ENCODE peak calls at places on chromosomes 4 and X, in four cellular contexts. One of them, this sample, is unnamed.

GRCh38 chr4:138749303-138749702 is 266.3 kb upstream of the NOCT start:
- DNase-seq in HepG2: no peak
- DNase-seq in HCT116: no peak
- DNase-seq in K562: no peak
- DNase-seq in this sample: no peak

GRCh38 chrX:51148848-51149247 is 183.8 kb upstream of the NUDT10 start:
- DNase-seq in HepG2: no peak
- DNase-seq in HCT116: peak
- DNase-seq in K562: no peak
- DNase-seq in this sample: no peak

GRCh38 chr4:60865238-60865637 is 334.9 kb upstream of the ADGRL3 start:
- DNase-seq in HepG2: no peak
- DNase-seq in HCT116: no peak
- DNase-seq in K562: no peak
- DNase-seq in this sample: no peak

GRCh38 chr4:76987153-76987562 is 37.6 kb downstream of the SEPTIN11 start:
- DNase-seq in HepG2: no peak
- DNase-seq in HCT116: no peak
- DNase-seq in K562: no peak
- DNase-seq in this sample: no peak

GRCh38 chr4:1195894-1196401 is 23.6 kb upstream of the SPON2 start:
- DNase-seq in HepG2: no peak
- DNase-seq in HCT116: no peak
- DNase-seq in K562: no peak
- DNase-seq in this sample: no peak

GRCh38 chrX:155068165-155068564 is 2.8 kb downstream of the CMC4 start:
- DNase-seq in HepG2: peak
- DNase-seq in HCT116: no peak
- DNase-seq in K562: peak
- DNase-seq in this sample: no peak

GRCh38 chr4:169120624-169121023 is 110.6 kb upstream of the CBR4 start:
- DNase-seq in HepG2: peak
- DNase-seq in HCT116: no peak
- DNase-seq in K562: no peak
- DNase-seq in this sample: no peak

GRCh38 chr4:137531951-137532868 is at the start of gene PCDH18:
- DNase-seq in HepG2: no peak
- DNase-seq in HCT116: no peak
- DNase-seq in K562: no peak
- DNase-seq in this sample: no peak

GRCh38 chr4:168101026-168101425 is 8.7 kb downstream of the ANXA10 start:
- DNase-seq in HepG2: no peak
- DNase-seq in HCT116: no peak
- DNase-seq in K562: no peak
- DNase-seq in this sample: no peak

GRCh38 chr4:85966308-85966882 is 393.5 kb downstream of the MAPK10 start:
- DNase-seq in HepG2: no peak
- DNase-seq in HCT116: no peak
- DNase-seq in K562: no peak
- DNase-seq in this sample: no peak

GRCh38 chr4:118313098-118313497 is 39.7 kb downstream of the PRSS12 start:
- DNase-seq in HepG2: no peak
- DNase-seq in HCT116: no peak
- DNase-seq in K562: peak
- DNase-seq in this sample: no peak

GRCh38 chrX:149837639-149838038 is 43.3 kb upstream of the MAGEA8 start:
- DNase-seq in HepG2: no peak
- DNase-seq in HCT116: no peak
- DNase-seq in K562: no peak
- DNase-seq in this sample: no peak

GRCh38 chr4:109302366-109303140 is at the start of gene COL25A1:
- DNase-seq in HepG2: no peak
- DNase-seq in HCT116: no peak
- DNase-seq in K562: no peak
- DNase-seq in this sample: no peak

GRCh38 chrX:48919947-48920712 is 1.3 kb upstream of the PIM2 start:
- DNase-seq in HepG2: no peak
- DNase-seq in HCT116: no peak
- DNase-seq in K562: peak
- DNase-seq in this sample: no peak

GRCh38 chrX:10156199-10157031 is at the start of gene CLCN4:
- DNase-seq in HepG2: peak
- DNase-seq in HCT116: peak
- DNase-seq in K562: no peak
- DNase-seq in this sample: no peak

GRCh38 chrX:118872102-118872566 is 48.5 kb downstream of the ZCCHC12 start:
- DNase-seq in HepG2: no peak
- DNase-seq in HCT116: no peak
- DNase-seq in K562: no peak
- DNase-seq in this sample: no peak

GRCh38 chr4:173264245-173264959 is 69.8 kb downstream of the HMGB2 start:
- DNase-seq in HepG2: no peak
- DNase-seq in HCT116: no peak
- DNase-seq in K562: peak
- DNase-seq in this sample: no peak

GRCh38 chrX:96771500-96771899 is 86.9 kb downstream of the DIAPH2 start:
- DNase-seq in HepG2: no peak
- DNase-seq in HCT116: no peak
- DNase-seq in K562: no peak
- DNase-seq in this sample: no peak

GRCh38 chrX:78517124-78517523 is 142.0 kb downstream of the RTL3 start:
- DNase-seq in HepG2: no peak
- DNase-seq in HCT116: no peak
- DNase-seq in K562: no peak
- DNase-seq in this sample: no peak

GRCh38 chr4:83219344-83219990 is 65.1 kb downstream of the COQ2 start:
- DNase-seq in HepG2: no peak
- DNase-seq in HCT116: no peak
- DNase-seq in K562: no peak
- DNase-seq in this sample: no peak

GRCh38 chr4:114364857-114365256 is 233.8 kb upstream of the UGT8 start:
- DNase-seq in HepG2: no peak
- DNase-seq in HCT116: no peak
- DNase-seq in K562: no peak
- DNase-seq in this sample: no peak

GRCh38 chrX:133005038-133005437 is 46.6 kb upstream of the HS6ST2 start:
- DNase-seq in HepG2: peak
- DNase-seq in HCT116: no peak
- DNase-seq in K562: peak
- DNase-seq in this sample: peak

GRCh38 chr4:74038161-74039064 is at the start of gene CXCL3:
- DNase-seq in HepG2: no peak
- DNase-seq in HCT116: no peak
- DNase-seq in K562: peak
- DNase-seq in this sample: no peak

GRCh38 chrX:36856849-36857248 is 151.3 kb upstream of the FAM47C start:
- DNase-seq in HepG2: no peak
- DNase-seq in HCT116: no peak
- DNase-seq in K562: no peak
- DNase-seq in this sample: no peak

GRCh38 chr4:1061747-1062146 is 50.3 kb downstream of the FGFRL1 start:
- DNase-seq in HepG2: no peak
- DNase-seq in HCT116: no peak
- DNase-seq in K562: no peak
- DNase-seq in this sample: no peak

GRCh38 chr4:154143720-154144119 is 347.9 kb downstream of the DCHS2 start:
- DNase-seq in HepG2: no peak
- DNase-seq in HCT116: no peak
- DNase-seq in K562: no peak
- DNase-seq in this sample: no peak

GRCh38 chr4:130165381-130165780 is 1069.4 kb downstream of the C4orf33 start:
- DNase-seq in HepG2: no peak
- DNase-seq in HCT116: no peak
- DNase-seq in K562: no peak
- DNase-seq in this sample: no peak

GRCh38 chrX:153688900-153689590 is 1.3 kb downstream of the SLC6A8 start:
- DNase-seq in HepG2: no peak
- DNase-seq in HCT116: no peak
- DNase-seq in K562: peak
- DNase-seq in this sample: no peak

GRCh38 chr4:2042207-2042946 is 16.8 kb upstream of the NAT8L start:
- DNase-seq in HepG2: no peak
- DNase-seq in HCT116: no peak
- DNase-seq in K562: peak
- DNase-seq in this sample: no peak

GRCh38 chr4:1049591-1049905 is 38.1 kb downstream of the FGFRL1 start:
- DNase-seq in HepG2: no peak
- DNase-seq in HCT116: no peak
- DNase-seq in K562: no peak
- DNase-seq in this sample: no peak

GRCh38 chrX:97524997-97525396 is 641.3 kb downstream of the RPA4 start:
- DNase-seq in HepG2: no peak
- DNase-seq in HCT116: no peak
- DNase-seq in K562: no peak
- DNase-seq in this sample: no peak

GRCh38 chrX:154727418-154728323 is 23.2 kb downstream of the GAB3 start:
- DNase-seq in HepG2: no peak
- DNase-seq in HCT116: no peak
- DNase-seq in K562: no peak
- DNase-seq in this sample: no peak

GRCh38 chr4:10403633-10404445 is 53.4 kb downstream of the ZNF518B start:
- DNase-seq in HepG2: peak
- DNase-seq in HCT116: peak
- DNase-seq in K562: peak
- DNase-seq in this sample: peak

GRCh38 chrX:68995780-68996551 is 167.1 kb downstream of the EFNB1 start:
- DNase-seq in HepG2: peak
- DNase-seq in HCT116: no peak
- DNase-seq in K562: no peak
- DNase-seq in this sample: no peak

GRCh38 chrX:9033989-9034388 is at the start of gene FAM9B:
- DNase-seq in HepG2: no peak
- DNase-seq in HCT116: no peak
- DNase-seq in K562: peak
- DNase-seq in this sample: no peak

GRCh38 chr4:123444298-123444731 is 47.7 kb downstream of the SPRY1 start:
- DNase-seq in HepG2: peak
- DNase-seq in HCT116: no peak
- DNase-seq in K562: peak
- DNase-seq in this sample: no peak

GRCh38 chr4:5971077-5971447 is 47.2 kb downstream of the C4orf50 start:
- DNase-seq in HepG2: no peak
- DNase-seq in HCT116: no peak
- DNase-seq in K562: peak
- DNase-seq in this sample: no peak

GRCh38 chr4:26457412-26457811 is 32.9 kb downstream of the CCKAR start:
- DNase-seq in HepG2: no peak
- DNase-seq in HCT116: no peak
- DNase-seq in K562: no peak
- DNase-seq in this sample: no peak
- TF ChIP-seq TCF7L2 in HepG2: no peak
- TF ChIP-seq TCF7L2 in HCT116: no peak
- TF ChIP-seq TCF7L2 in K562: no peak
- TF ChIP-seq TCF7L2 in this sample: no peak

DNA sequence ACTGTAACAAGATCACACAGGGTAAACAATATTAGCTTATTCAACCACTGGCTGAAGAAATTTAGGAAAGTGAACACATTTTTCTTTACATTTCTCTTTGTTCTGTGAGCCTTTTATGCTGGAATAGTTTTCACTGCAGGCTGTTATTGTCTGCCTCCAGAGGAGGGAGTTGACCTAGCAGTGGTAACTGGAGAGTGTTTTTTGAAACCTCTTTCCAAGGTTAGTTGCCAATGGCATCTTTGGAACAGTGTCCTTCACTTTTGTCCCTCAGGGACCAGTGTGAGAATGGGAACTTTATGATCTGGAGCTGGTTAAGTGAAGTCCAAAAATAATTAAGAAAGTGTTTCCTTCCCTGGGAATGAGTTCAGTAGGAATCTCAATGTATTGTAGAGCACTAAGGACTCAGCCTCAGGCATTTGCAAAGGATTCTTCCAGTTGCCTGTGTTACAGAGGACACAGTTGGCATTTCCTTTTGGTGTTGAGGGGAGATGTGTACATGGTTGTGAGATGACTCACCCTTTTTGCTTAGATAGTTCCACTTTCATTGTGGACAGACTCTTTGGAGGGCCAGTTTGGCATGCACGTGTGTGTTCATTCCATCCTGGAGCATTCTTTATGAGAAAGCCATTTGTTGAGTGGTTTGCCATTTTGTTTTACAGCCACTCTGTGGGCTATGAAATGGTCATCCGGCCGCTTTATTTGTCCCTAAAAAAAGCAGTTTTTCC is 61.3 kb downstream of the AR start:
- DNase-seq in HepG2: no peak
- DNase-seq in HCT116: no peak
- DNase-seq in K562: no peak
- DNase-seq in this sample: no peak
- TF ChIP-seq TCF7L2 in HepG2: no peak
- TF ChIP-seq TCF7L2 in HCT116: no peak
- TF ChIP-seq TCF7L2 in K562: no peak
- TF ChIP-seq TCF7L2 in this sample: no peak

GRCh38 chr4:184267206-184267608 is 49.5 kb upstream of the ENPP6 start:
- DNase-seq in HepG2: no peak
- DNase-seq in HCT116: no peak
- DNase-seq in K562: no peak
- DNase-seq in this sample: no peak

GRCh38 chr4:184269879-184270430 is 52.3 kb upstream of the ENPP6 start:
- DNase-seq in HepG2: no peak
- DNase-seq in HCT116: no peak
- DNase-seq in K562: no peak
- DNase-seq in this sample: no peak

GRCh38 chr4:184268574-184269160 is 51.0 kb upstream of the ENPP6 start:
- DNase-seq in HepG2: no peak
- DNase-seq in HCT116: no peak
- DNase-seq in K562: peak
- DNase-seq in this sample: no peak

GRCh38 chr4:184265566-184266351 is 48.1 kb upstream of the ENPP6 start:
- DNase-seq in HepG2: no peak
- DNase-seq in HCT116: peak
- DNase-seq in K562: peak
- DNase-seq in this sample: peak

GRCh38 chr4:184267673-184268573 is 50.2 kb upstream of the ENPP6 start:
- DNase-seq in HepG2: peak
- DNase-seq in HCT116: peak
- DNase-seq in K562: peak
- DNase-seq in this sample: peak
- TF ChIP-seq TCF7L2 in HepG2: no peak
- TF ChIP-seq TCF7L2 in HCT116: no peak
- TF ChIP-seq TCF7L2 in K562: no peak
- TF ChIP-seq TCF7L2 in this sample: no peak

DNA sequence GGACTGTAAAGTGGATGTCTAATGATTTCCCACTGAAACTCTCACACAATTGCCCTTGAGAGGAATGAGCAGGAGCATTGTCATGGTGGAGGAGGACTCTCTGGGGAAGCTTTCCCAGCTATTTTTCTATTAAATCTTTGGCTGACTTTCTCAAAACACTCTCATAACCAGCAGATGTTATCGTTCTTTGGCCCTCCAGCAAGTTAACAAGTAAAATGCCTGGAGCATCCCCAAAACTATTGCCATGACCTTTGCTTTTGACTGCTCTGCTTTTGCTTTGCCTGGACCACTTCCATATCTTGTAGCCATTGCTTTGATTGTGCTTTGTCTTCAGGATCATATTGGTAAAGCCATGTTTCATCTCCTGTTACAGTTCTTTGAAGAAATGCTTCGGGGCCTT is 120.2 kb upstream of the PDE5A start:
- DNase-seq in HepG2: no peak
- DNase-seq in HCT116: no peak
- DNase-seq in K562: no peak
- DNase-seq in this sample: no peak
- TF ChIP-seq TCF7L2 in HepG2: no peak
- TF ChIP-seq TCF7L2 in HCT116: no peak
- TF ChIP-seq TCF7L2 in K562: no peak
- TF ChIP-seq TCF7L2 in this sample: peak

This sample was measured in Panc1.